ENCODE peak calls at places on chromosomes 5 and 9, in six cellular contexts. S is CD8-positive, alpha-beta T cell; A is Right ventricle myocardium superior; F is DMS153; O is NCI-H774; P is Caki2. C is an unnamed sample.

GRCh38 chr5:77851229-77852067 is 75.3 kb upstream of the TBCA start:
- DNase-seq in P (no peak), A (peak; percentile 52), F (no peak), S (no peak), O (no peak), C (no peak)

GRCh38 chr5:111976705-111977104 is 219.7 kb upstream of the NREP start:
- DNase-seq in P (no peak), O (no peak), F (no peak), S (no peak), A (no peak), C (no peak)

GRCh38 chr5:150500328-150500841 is 7.5 kb upstream of the NDST1 start:
- DNase-seq in O (no peak), S (no peak), P (no peak), A (peak; percentile 79), F (no peak), C (no peak)

GRCh38 chr5:149759986-149760699 is 30.0 kb downstream of the PPARGC1B start:
- DNase-seq in O (peak; percentile 28), F (no peak), P (no peak), A (no peak), S (no peak), C (no peak)

GRCh38 chr5:149024477-149024876 is 38.4 kb downstream of the SH3TC2 start:
- DNase-seq in A (no peak), O (no peak), S (no peak), P (no peak), F (no peak), C (no peak)

GRCh38 chr5:16671208-16671607 is 54.4 kb upstream of the RETREG1 start:
- DNase-seq in O (no peak), F (no peak), S (no peak), P (no peak), A (no peak), C (no peak)

GRCh38 chr5:135490245-135491037 is 38.3 kb upstream of the TIFAB start:
- DNase-seq in A (no peak), O (no peak), F (no peak), P (no peak), S (no peak), C (no peak)

GRCh38 chr9:91532325-91532724 is 108.7 kb upstream of the NFIL3 start:
- DNase-seq in S (no peak), F (no peak), P (no peak), O (no peak), A (no peak), C (no peak)

GRCh38 chr9:27377147-27377807 is 80.3 kb upstream of the EQTN start:
- DNase-seq in S (no peak), O (no peak), F (no peak), A (no peak), P (no peak), C (no peak)

GRCh38 chr5:9878196-9878595 is 248.0 kb upstream of the TAS2R1 start:
- DNase-seq in O (no peak), F (no peak), A (no peak), P (no peak), S (no peak), C (no peak)

GRCh38 chr5:64229163-64229774 is 63.6 kb downstream of the RNF180 start:
- DNase-seq in A (no peak), O (peak; percentile 26), F (no peak), S (no peak), P (peak; percentile 14), C (no peak)

GRCh38 chr5:32960340-32961065 is 249.4 kb downstream of the NPR3 start:
- DNase-seq in F (no peak), A (no peak), P (no peak), S (no peak), O (no peak), C (no peak)

GRCh38 chr5:107805819-107806218 is 135.1 kb upstream of the EFNA5 start:
- DNase-seq in S (no peak), F (no peak), O (no peak), A (no peak), P (no peak), C (no peak)

GRCh38 chr5:159782197-159782994 is 133.9 kb upstream of the ADRA1B start:
- DNase-seq in O (no peak), P (no peak), S (no peak), A (no peak), F (no peak), C (no peak)

GRCh38 chr5:19125956-19126713 is 861.9 kb downstream of the CDH18 start:
- DNase-seq in S (no peak), P (no peak), O (no peak), A (no peak), F (no peak), C (no peak)

GRCh38 chr9:128845186-128845931 is 15.8 kb upstream of the SPOUT1 start:
- DNase-seq in P (no peak), F (peak; percentile 67), S (no peak), A (peak; percentile 17), O (no peak), C (no peak)

GRCh38 chr9:109329274-109330258 is 8.7 kb upstream of the EPB41L4B start:
- DNase-seq in S (no peak), F (peak; percentile 90), O (no peak), A (peak; percentile 60), P (no peak), C (no peak)

GRCh38 chr5:160169326-160169725 is 50.1 kb upstream of the PWWP2A start:
- DNase-seq in A (no peak), O (no peak), F (no peak), S (no peak), P (no peak), C (no peak)

GRCh38 chr5:106759152-106759551 is 911.6 kb downstream of the EFNA5 start:
- DNase-seq in A (no peak), O (no peak), P (no peak), F (no peak), S (no peak), C (no peak)

GRCh38 chr5:115109388-115109787 is 60.3 kb downstream of the TRIM36 start:
- DNase-seq in F (no peak), S (no peak), O (no peak), P (no peak), A (no peak), C (no peak)

GRCh38 chr9:84300271-84300670 is 40.3 kb downstream of the SLC28A3 start:
- DNase-seq in P (no peak), S (no peak), F (no peak), A (no peak), O (no peak), C (no peak)